ENCODE peak calls at places on chromosomes 12 and 14, in four cellular contexts. One of them, this sample, is unnamed.
A peak's percentile ranks its signal among the peaks of the same experiment; 100 is the strongest.

GRCh38 chr12:94073441-94074051 is 74.8 kb upstream of the PLXNC1 start:
- DNase-seq in activated naive CD4-positive, alpha-beta T cell treated with anti-CD3 and anti-CD28 coated beads, Interleukin-2, amount 10 ng/mL, durations not matched to agents 7 days and 5 days: no peak
- DNase-seq in pancreas: no peak
- DNase-seq in cardiac muscle cell: no peak
- DNase-seq in this sample: no peak

GRCh38 chr14:64954491-64955240 is 12.1 kb upstream of the GPX2 start:
- DNase-seq in activated naive CD4-positive, alpha-beta T cell treated with anti-CD3 and anti-CD28 coated beads, Interleukin-2, amount 10 ng/mL, durations not matched to agents 7 days and 5 days: no peak
- DNase-seq in cardiac muscle cell: no peak
- DNase-seq in pancreas: no peak
- DNase-seq in this sample: no peak

GRCh38 chr14:100617715-100618693 is 30.8 kb upstream of the BEGAIN start:
- DNase-seq in activated naive CD4-positive, alpha-beta T cell treated with anti-CD3 and anti-CD28 coated beads, Interleukin-2, amount 10 ng/mL, durations not matched to agents 7 days and 5 days: no peak
- DNase-seq in cardiac muscle cell: no peak
- DNase-seq in pancreas: no peak
- DNase-seq in this sample: no peak

GRCh38 chr14:73780896-73781295 is 66.7 kb upstream of the PNMA1 start:
- DNase-seq in cardiac muscle cell: no peak
- DNase-seq in activated naive CD4-positive, alpha-beta T cell treated with anti-CD3 and anti-CD28 coated beads, Interleukin-2, amount 10 ng/mL, durations not matched to agents 7 days and 5 days: no peak
- DNase-seq in pancreas: no peak
- DNase-seq in this sample: no peak

GRCh38 chr12:20627001-20627588 is 68.0 kb upstream of the SLCO1C1 start:
- DNase-seq in cardiac muscle cell: no peak
- DNase-seq in activated naive CD4-positive, alpha-beta T cell treated with anti-CD3 and anti-CD28 coated beads, Interleukin-2, amount 10 ng/mL, durations not matched to agents 7 days and 5 days: no peak
- DNase-seq in pancreas: no peak
- DNase-seq in this sample: no peak

GRCh38 chr14:69696633-69697557 is 70.0 kb upstream of the SRSF5 start:
- DNase-seq in pancreas: no peak
- DNase-seq in cardiac muscle cell: no peak
- DNase-seq in activated naive CD4-positive, alpha-beta T cell treated with anti-CD3 and anti-CD28 coated beads, Interleukin-2, amount 10 ng/mL, durations not matched to agents 7 days and 5 days: peak; percentile 47
- DNase-seq in this sample: no peak

GRCh38 chr12:6620137-6620884 is 13.1 kb upstream of the CHD4 start:
- DNase-seq in activated naive CD4-positive, alpha-beta T cell treated with anti-CD3 and anti-CD28 coated beads, Interleukin-2, amount 10 ng/mL, durations not matched to agents 7 days and 5 days: peak; percentile 66
- DNase-seq in cardiac muscle cell: peak; percentile 47
- DNase-seq in pancreas: no peak
- DNase-seq in this sample: no peak

GRCh38 chr14:57244103-57244502 is 24.6 kb downstream of the EXOC5 start:
- DNase-seq in cardiac muscle cell: no peak
- DNase-seq in pancreas: no peak
- DNase-seq in activated naive CD4-positive, alpha-beta T cell treated with anti-CD3 and anti-CD28 coated beads, Interleukin-2, amount 10 ng/mL, durations not matched to agents 7 days and 5 days: no peak
- DNase-seq in this sample: no peak

GRCh38 chr14:101503431-101504095 is 57.7 kb upstream of the DIO3 start:
- DNase-seq in activated naive CD4-positive, alpha-beta T cell treated with anti-CD3 and anti-CD28 coated beads, Interleukin-2, amount 10 ng/mL, durations not matched to agents 7 days and 5 days: no peak
- DNase-seq in cardiac muscle cell: no peak
- DNase-seq in pancreas: no peak
- DNase-seq in this sample: peak; percentile 27

GRCh38 chr12:40566246-40566645 is 126.0 kb upstream of the CNTN1 start:
- DNase-seq in activated naive CD4-positive, alpha-beta T cell treated with anti-CD3 and anti-CD28 coated beads, Interleukin-2, amount 10 ng/mL, durations not matched to agents 7 days and 5 days: no peak
- DNase-seq in pancreas: no peak
- DNase-seq in cardiac muscle cell: no peak
- DNase-seq in this sample: no peak

GRCh38 chr12:1791104-1791927 is 29.0 kb upstream of the LRTM2 start:
- DNase-seq in cardiac muscle cell: peak; percentile 79
- DNase-seq in pancreas: peak; percentile 49
- DNase-seq in activated naive CD4-positive, alpha-beta T cell treated with anti-CD3 and anti-CD28 coated beads, Interleukin-2, amount 10 ng/mL, durations not matched to agents 7 days and 5 days: peak; percentile 78
- DNase-seq in this sample: no peak

This sample was measured in ureter.